ENCODE peak calls at places on chromosomes 11 and 22, in six cellular contexts. One of them, this sample, is unnamed.

GRCh38 chr11:128586689-128587088 is 669 bp downstream of the ETS1 start:
- DNase-seq in fibroblast of the aortic adventitia: no peak
- DNase-seq in kidney epithelial cell: no peak
- DNase-seq in WTC11: no peak
- DNase-seq in prostate gland: no peak
- DNase-seq in transverse colon: no peak
- DNase-seq in this sample: no peak

GRCh38 chr11:128905345-128906184 is 14.4 kb downstream of the KCNJ5 start:
- DNase-seq in fibroblast of the aortic adventitia: no peak
- DNase-seq in kidney epithelial cell: no peak
- DNase-seq in WTC11: peak
- DNase-seq in prostate gland: peak
- DNase-seq in transverse colon: peak
- DNase-seq in this sample: peak

GRCh38 chr11:116033931-116034553 is 529.8 kb upstream of the CADM1 start:
- DNase-seq in fibroblast of the aortic adventitia: no peak
- DNase-seq in kidney epithelial cell: no peak
- DNase-seq in WTC11: no peak
- DNase-seq in prostate gland: no peak
- DNase-seq in transverse colon: no peak
- DNase-seq in this sample: no peak

GRCh38 chr11:17256512-17256911 is 20.0 kb upstream of the NUCB2 start:
- DNase-seq in fibroblast of the aortic adventitia: peak
- DNase-seq in kidney epithelial cell: no peak
- DNase-seq in WTC11: no peak
- DNase-seq in prostate gland: no peak
- DNase-seq in transverse colon: no peak
- DNase-seq in this sample: peak

GRCh38 chr11:36718481-36718880 is 120.4 kb upstream of the RAG2 start:
- DNase-seq in fibroblast of the aortic adventitia: no peak
- DNase-seq in kidney epithelial cell: no peak
- DNase-seq in WTC11: no peak
- DNase-seq in prostate gland: no peak
- DNase-seq in transverse colon: no peak
- DNase-seq in this sample: no peak

GRCh38 chr11:47002366-47002765 is 65.8 kb downstream of the CSTPP1 start:
- DNase-seq in fibroblast of the aortic adventitia: peak
- DNase-seq in kidney epithelial cell: no peak
- DNase-seq in WTC11: no peak
- DNase-seq in prostate gland: no peak
- DNase-seq in transverse colon: no peak
- DNase-seq in this sample: no peak

GRCh38 chr11:32435152-32435480 is 223 bp downstream of the WT1 start:
- DNase-seq in fibroblast of the aortic adventitia: peak
- DNase-seq in kidney epithelial cell: no peak
- DNase-seq in WTC11: no peak
- DNase-seq in prostate gland: no peak
- DNase-seq in transverse colon: no peak
- DNase-seq in this sample: no peak

GRCh38 chr11:3840870-3841425 is at the start of gene RHOG:
- DNase-seq in fibroblast of the aortic adventitia: peak
- DNase-seq in kidney epithelial cell: peak
- DNase-seq in WTC11: peak
- DNase-seq in prostate gland: peak
- DNase-seq in transverse colon: peak
- DNase-seq in this sample: peak

GRCh38 chr22:45008853-45009751 is 703 bp downstream of the PHF21B start:
- DNase-seq in fibroblast of the aortic adventitia: no peak
- DNase-seq in kidney epithelial cell: no peak
- DNase-seq in WTC11: peak
- DNase-seq in prostate gland: no peak
- DNase-seq in transverse colon: no peak
- DNase-seq in this sample: peak

GRCh38 chr11:65435330-65435931 is 12.8 kb downstream of the NEAT1 start:
- DNase-seq in fibroblast of the aortic adventitia: peak
- DNase-seq in kidney epithelial cell: no peak
- DNase-seq in WTC11: no peak
- DNase-seq in prostate gland: peak
- DNase-seq in transverse colon: peak
- DNase-seq in this sample: peak

GRCh38 chr11:69075421-69076128 is 26.8 kb downstream of the TPCN2 start:
- DNase-seq in fibroblast of the aortic adventitia: peak
- DNase-seq in kidney epithelial cell: peak
- DNase-seq in WTC11: no peak
- DNase-seq in prostate gland: no peak
- DNase-seq in transverse colon: peak
- DNase-seq in this sample: peak

GRCh38 chr11:88886796-88887195 is 179.0 kb downstream of the GRM5 start:
- DNase-seq in fibroblast of the aortic adventitia: peak
- DNase-seq in kidney epithelial cell: no peak
- DNase-seq in WTC11: peak
- DNase-seq in prostate gland: no peak
- DNase-seq in transverse colon: peak
- DNase-seq in this sample: peak

GRCh38 chr11:19633276-19633675 is 79.4 kb upstream of the NAV2 start:
- DNase-seq in fibroblast of the aortic adventitia: peak
- DNase-seq in kidney epithelial cell: no peak
- DNase-seq in WTC11: no peak
- DNase-seq in prostate gland: peak
- DNase-seq in transverse colon: peak
- DNase-seq in this sample: peak

GRCh38 chr22:46539169-46539568 is 1.7 kb upstream of the CELSR1 start:
- DNase-seq in fibroblast of the aortic adventitia: no peak
- DNase-seq in kidney epithelial cell: no peak
- DNase-seq in WTC11: no peak
- DNase-seq in prostate gland: peak
- DNase-seq in transverse colon: no peak
- DNase-seq in this sample: no peak

GRCh38 chr22:49422668-49423067 is 405.0 kb downstream of the BRD1 start:
- DNase-seq in fibroblast of the aortic adventitia: no peak
- DNase-seq in kidney epithelial cell: no peak
- DNase-seq in WTC11: no peak
- DNase-seq in prostate gland: no peak
- DNase-seq in transverse colon: no peak
- DNase-seq in this sample: no peak

GRCh38 chr11:121521145-121522042 is 68.6 kb upstream of the SORL1-AS1 start:
- DNase-seq in fibroblast of the aortic adventitia: peak
- DNase-seq in kidney epithelial cell: no peak
- DNase-seq in WTC11: no peak
- DNase-seq in prostate gland: no peak
- DNase-seq in transverse colon: no peak
- DNase-seq in this sample: peak

GRCh38 chr11:42631223-42631843 is 680.5 kb upstream of the API5 start:
- DNase-seq in fibroblast of the aortic adventitia: no peak
- DNase-seq in kidney epithelial cell: peak
- DNase-seq in WTC11: no peak
- DNase-seq in prostate gland: no peak
- DNase-seq in transverse colon: no peak
- DNase-seq in this sample: peak

GRCh38 chr11:86575208-86575855 is 97.1 kb downstream of the ME3 start:
- DNase-seq in fibroblast of the aortic adventitia: peak
- DNase-seq in kidney epithelial cell: no peak
- DNase-seq in WTC11: no peak
- DNase-seq in prostate gland: no peak
- DNase-seq in transverse colon: no peak
- DNase-seq in this sample: peak

GRCh38 chr22:37933711-37934376 is 19.6 kb downstream of the C22orf23 start:
- DNase-seq in fibroblast of the aortic adventitia: peak
- DNase-seq in kidney epithelial cell: peak
- DNase-seq in WTC11: peak
- DNase-seq in prostate gland: peak
- DNase-seq in transverse colon: peak
- DNase-seq in this sample: peak

GRCh38 chr11:134372961-134373360 is 39.1 kb downstream of the B3GAT1 start:
- DNase-seq in fibroblast of the aortic adventitia: no peak
- DNase-seq in kidney epithelial cell: no peak
- DNase-seq in WTC11: no peak
- DNase-seq in prostate gland: no peak
- DNase-seq in transverse colon: no peak
- DNase-seq in this sample: no peak
- TF ChIP-seq CTCF in fibroblast of the aortic adventitia: no peak
- TF ChIP-seq CTCF in kidney epithelial cell: no peak
- TF ChIP-seq CTCF in WTC11: no peak
- TF ChIP-seq CTCF in prostate gland: no peak
- TF ChIP-seq CTCF in transverse colon: no peak
- TF ChIP-seq CTCF in this sample: no peak

DNA sequence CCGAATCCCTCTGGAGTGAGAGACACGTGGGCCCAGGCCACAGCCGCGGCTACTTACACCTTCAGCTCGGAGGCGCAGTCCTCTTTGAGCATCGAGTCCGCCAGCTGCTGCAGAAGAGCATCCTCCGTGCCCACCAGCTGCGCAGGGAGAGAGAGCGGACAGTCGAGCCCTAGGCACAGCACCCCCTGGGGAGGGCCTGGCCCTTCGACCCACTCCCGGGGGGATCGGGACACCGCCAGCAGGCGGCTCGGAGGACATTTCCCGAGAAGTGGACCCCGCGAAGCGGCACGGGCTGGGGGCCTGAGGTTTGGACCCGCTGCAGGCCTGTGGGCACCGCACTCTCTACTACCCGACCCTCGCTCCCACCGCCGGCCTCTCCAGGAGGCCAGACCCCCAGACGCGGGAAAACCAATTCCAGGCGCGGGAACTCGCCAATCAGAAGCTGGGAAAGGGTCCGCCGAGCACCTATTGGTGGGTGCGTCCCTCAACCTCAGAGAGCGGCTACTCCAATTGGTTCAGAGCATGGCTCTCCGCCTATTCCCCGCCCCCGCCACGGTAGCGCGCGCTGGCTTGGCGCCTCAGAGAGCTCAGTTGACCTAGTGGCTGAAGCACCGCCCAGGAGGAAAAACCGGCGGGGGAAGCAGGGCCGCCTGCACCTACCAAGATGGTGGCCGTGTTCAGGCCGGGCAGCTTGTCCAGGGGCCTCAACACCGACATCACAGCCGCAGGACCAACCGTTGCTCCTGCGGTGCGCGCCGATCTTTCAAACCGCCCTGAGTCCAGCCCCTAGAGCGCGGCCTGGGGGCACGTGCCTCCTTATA is at the start of gene CENPM:
- DNase-seq in fibroblast of the aortic adventitia: peak
- DNase-seq in kidney epithelial cell: peak
- DNase-seq in WTC11: peak
- DNase-seq in prostate gland: peak
- DNase-seq in transverse colon: peak
- DNase-seq in this sample: peak
- TF ChIP-seq CTCF in fibroblast of the aortic adventitia: peak
- TF ChIP-seq CTCF in kidney epithelial cell: peak
- TF ChIP-seq CTCF in WTC11: no peak
- TF ChIP-seq CTCF in prostate gland: no peak
- TF ChIP-seq CTCF in transverse colon: no peak
- TF ChIP-seq CTCF in this sample: peak

GRCh38 chr11:91295591-91295990 is 929.0 kb upstream of the FAT3 start:
- DNase-seq in fibroblast of the aortic adventitia: no peak
- DNase-seq in kidney epithelial cell: no peak
- DNase-seq in WTC11: no peak
- DNase-seq in prostate gland: no peak
- DNase-seq in transverse colon: no peak
- DNase-seq in this sample: no peak

GRCh38 chr11:91296628-91297027 is 928.0 kb upstream of the FAT3 start:
- DNase-seq in fibroblast of the aortic adventitia: no peak
- DNase-seq in kidney epithelial cell: no peak
- DNase-seq in WTC11: no peak
- DNase-seq in prostate gland: no peak
- DNase-seq in transverse colon: no peak
- DNase-seq in this sample: no peak

DNA sequence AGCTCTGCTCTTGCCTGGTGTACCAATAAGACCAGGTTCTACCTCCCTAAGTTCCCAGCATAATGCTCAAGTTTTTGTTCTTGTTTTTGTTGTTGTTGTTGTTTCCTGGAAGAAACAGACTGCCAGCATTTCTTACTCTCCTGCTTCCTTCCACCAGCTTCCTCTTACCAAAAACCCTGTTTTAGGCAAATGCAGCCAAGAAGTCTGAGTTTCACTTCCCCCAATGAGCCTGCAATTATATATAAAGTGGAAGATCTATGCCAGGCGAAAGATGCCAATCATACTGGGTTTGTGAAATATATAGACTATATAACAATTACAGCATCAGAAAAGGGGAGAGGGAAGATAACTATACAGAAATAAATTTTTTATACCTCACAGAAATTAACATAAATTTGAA is 931.5 kb upstream of the FAT3 start:
- DNase-seq in fibroblast of the aortic adventitia: no peak
- DNase-seq in kidney epithelial cell: no peak
- DNase-seq in WTC11: no peak
- DNase-seq in prostate gland: no peak
- DNase-seq in transverse colon: no peak
- DNase-seq in this sample: no peak
- TF ChIP-seq CTCF in fibroblast of the aortic adventitia: no peak
- TF ChIP-seq CTCF in kidney epithelial cell: no peak
- TF ChIP-seq CTCF in WTC11: no peak
- TF ChIP-seq CTCF in prostate gland: no peak
- TF ChIP-seq CTCF in transverse colon: no peak
- TF ChIP-seq CTCF in this sample: no peak

GRCh38 chr22:29837780-29838598 is at the start of gene ASCC2:
- DNase-seq in fibroblast of the aortic adventitia: peak
- DNase-seq in kidney epithelial cell: peak
- DNase-seq in WTC11: peak
- DNase-seq in prostate gland: peak
- DNase-seq in transverse colon: peak
- DNase-seq in this sample: peak
- TF ChIP-seq CTCF in fibroblast of the aortic adventitia: no peak
- TF ChIP-seq CTCF in kidney epithelial cell: no peak
- TF ChIP-seq CTCF in WTC11: no peak
- TF ChIP-seq CTCF in prostate gland: peak
- TF ChIP-seq CTCF in transverse colon: no peak
- TF ChIP-seq CTCF in this sample: no peak

DNA sequence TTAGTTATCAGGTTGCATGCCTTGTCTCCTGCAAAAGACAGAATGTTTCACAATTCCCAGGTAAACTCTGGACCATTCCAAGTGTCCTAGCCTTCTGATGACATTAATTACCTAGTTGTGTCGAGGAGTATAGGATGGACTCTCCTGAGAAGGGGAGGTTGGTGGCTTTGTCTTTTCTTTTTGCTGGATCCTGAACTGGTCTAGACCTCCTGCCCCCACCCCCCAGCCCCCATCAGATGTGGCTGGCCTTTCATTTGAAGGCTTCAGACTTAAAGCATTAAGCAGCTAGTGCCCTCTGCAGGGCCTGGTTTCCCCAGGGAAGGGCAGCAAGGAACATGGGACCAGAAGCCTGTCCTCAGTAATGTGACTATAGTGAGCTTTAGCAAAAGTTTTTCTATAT is 9.7 kb downstream of the MCAM start:
- DNase-seq in fibroblast of the aortic adventitia: no peak
- DNase-seq in kidney epithelial cell: no peak
- DNase-seq in WTC11: no peak
- DNase-seq in prostate gland: no peak
- DNase-seq in transverse colon: no peak
- DNase-seq in this sample: no peak
- TF ChIP-seq CTCF in fibroblast of the aortic adventitia: no peak
- TF ChIP-seq CTCF in kidney epithelial cell: peak
- TF ChIP-seq CTCF in WTC11: no peak
- TF ChIP-seq CTCF in prostate gland: no peak
- TF ChIP-seq CTCF in transverse colon: no peak
- TF ChIP-seq CTCF in this sample: no peak

DNA sequence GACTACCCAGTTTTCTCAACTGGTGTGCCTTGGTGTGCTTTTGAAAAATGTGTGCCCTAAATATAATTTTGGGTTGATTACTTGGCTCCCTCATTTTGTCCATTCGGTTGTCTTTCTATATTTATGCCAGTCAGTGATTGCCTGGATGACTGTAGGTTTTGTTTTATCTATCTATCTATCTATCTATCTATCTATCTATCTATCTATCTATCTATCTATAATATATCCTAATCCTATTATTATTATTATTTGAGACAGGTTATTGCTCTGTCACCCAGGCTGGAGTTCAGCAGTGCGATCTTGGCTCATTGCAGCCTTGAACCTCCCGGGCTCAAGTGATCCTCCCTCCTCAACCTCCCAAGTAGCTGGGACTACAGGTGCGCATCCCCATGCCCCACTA is 111.4 kb upstream of the GRK3 start:
- DNase-seq in fibroblast of the aortic adventitia: no peak
- DNase-seq in kidney epithelial cell: no peak
- DNase-seq in WTC11: no peak
- DNase-seq in prostate gland: no peak
- DNase-seq in transverse colon: no peak
- DNase-seq in this sample: no peak
- TF ChIP-seq CTCF in fibroblast of the aortic adventitia: no peak
- TF ChIP-seq CTCF in kidney epithelial cell: no peak
- TF ChIP-seq CTCF in WTC11: no peak
- TF ChIP-seq CTCF in prostate gland: no peak
- TF ChIP-seq CTCF in transverse colon: no peak
- TF ChIP-seq CTCF in this sample: no peak